ENCODE peak calls at places on chromosomes 2 and 18, in six cellular contexts. Q, M, I, Y, L and E are unnamed samples.

GRCh38 chr2:60899892-60900249 is 18.5 kb downstream of the REL start:
- DNase-seq in Q (no peak), L (no peak), I (no peak), Y (no peak), M (no peak), E (no peak)

GRCh38 chr18:51879329-51879728 is 460.7 kb upstream of the DCC start:
- DNase-seq in Q (no peak), Y (no peak), L (no peak), M (no peak), I (no peak), E (no peak)

GRCh38 chr2:160213511-160213910 is 13.4 kb upstream of the ITGB6 start:
- DNase-seq in L (no peak), I (no peak), Y (no peak), Q (no peak), M (no peak), E (no peak)

GRCh38 chr2:131493199-131494018 is 1.2 kb upstream of the MZT2A start:
- DNase-seq in Q (no peak), Y (no peak), M (no peak), I (no peak), L (no peak), E (no peak)

GRCh38 chr2:239392072-239392357 is 8.8 kb downstream of the HDAC4 start:
- DNase-seq in I (no peak), L (no peak), Q (no peak), Y (no peak), M (no peak), E (no peak)

GRCh38 chr2:64063924-64064331 is 44.7 kb upstream of the VPS54 start:
- DNase-seq in I (no peak), Y (no peak), Q (no peak), L (no peak), M (no peak), E (no peak)

GRCh38 chr2:28753043-28753683 is 1.5 kb downstream of the PPP1CB start:
- DNase-seq in Y (no peak), M (peak), L (peak), I (no peak), Q (no peak), E (peak)

GRCh38 chr2:171160119-171160629 is 519 bp downstream of the TLK1 start:
- DNase-seq in Y (peak), I (peak), Q (peak), M (peak), L (peak), E (peak)

GRCh38 chr18:62715829-62716678 is 713 bp downstream of the PHLPP1 start:
- DNase-seq in I (peak), L (peak), M (peak), Q (no peak), Y (peak), E (peak)

GRCh38 chr2:68737717-68738116 is 3.1 kb downstream of the ARHGAP25 start:
- DNase-seq in I (no peak), M (no peak), L (no peak), Y (no peak), Q (no peak), E (peak)

GRCh38 chr2:23530909-23531276 is 145.9 kb downstream of the KLHL29 start:
- DNase-seq in L (no peak), M (no peak), Y (no peak), I (no peak), Q (no peak), E (no peak)

GRCh38 chr18:74342416-74343043 is 26.9 kb downstream of the C18orf63 start:
- DNase-seq in M (no peak), Y (no peak), I (no peak), L (no peak), Q (no peak), E (no peak)

GRCh38 chr2:113672297-113672696 is 45.2 kb downstream of the RABL2A start:
- DNase-seq in M (no peak), Q (no peak), Y (no peak), I (no peak), L (no peak), E (no peak)

GRCh38 chr2:1855150-1855549 is 110.8 kb upstream of the PXDN start:
- DNase-seq in I (no peak), Y (no peak), L (no peak), Q (no peak), M (no peak), E (no peak)

GRCh38 chr2:195535911-195536522 is 121.0 kb upstream of the SLC39A10 start:
- DNase-seq in L (no peak), M (no peak), I (no peak), Q (no peak), Y (peak), E (peak)

GRCh38 chr18:45386256-45386655 is 229.0 kb upstream of the SLC14A2 start:
- DNase-seq in Q (no peak), I (peak), L (no peak), M (peak), Y (no peak), E (no peak)

GRCh38 chr2:148391324-148391723 is 253.2 kb upstream of the EPC2 start:
- DNase-seq in L (no peak), Q (no peak), I (no peak), M (no peak), Y (no peak), E (no peak)

GRCh38 chr2:31097962-31098361 is 40.3 kb downstream of the GALNT14 start:
- DNase-seq in L (no peak), Y (no peak), Q (no peak), M (no peak), I (no peak), E (no peak)

GRCh38 chr2:21161122-21161521 is 37.4 kb downstream of the TDRD15 start:
- DNase-seq in Q (no peak), Y (no peak), I (no peak), L (no peak), M (no peak), E (no peak)

GRCh38 chr18:48639772-48640432 is 101.1 kb downstream of the CTIF start:
- DNase-seq in I (no peak), Y (no peak), M (no peak), L (no peak), Q (no peak), E (no peak)

GRCh38 chr2:86081724-86082123 is 24.0 kb downstream of the POLR1A start:
- DNase-seq in I (no peak), Y (no peak), L (no peak), M (no peak), Q (no peak), E (no peak)

GRCh38 chr2:42008241-42008911 is 39.4 kb upstream of the PKDCC start:
- DNase-seq in I (no peak), L (no peak), Q (no peak), Y (no peak), M (peak), E (no peak)

GRCh38 chr2:103860016-103860415 is 993.9 kb upstream of the POU3F3 start:
- DNase-seq in Q (no peak), M (no peak), Y (no peak), I (no peak), L (no peak), E (no peak)

GRCh38 chr2:85648619-85649018 is 19.4 kb downstream of the SFTPB start:
- DNase-seq in M (peak), I (no peak), Q (no peak), Y (no peak), L (no peak), E (no peak)

GRCh38 chr2:19114754-19115231 is 243.6 kb downstream of the OSR1 start:
- DNase-seq in Q (no peak), I (no peak), Y (no peak), M (no peak), L (no peak), E (no peak)

GRCh38 chr18:25350561-25351201 is 1.3 kb downstream of the ZNF521 start:
- DNase-seq in M (peak), Y (no peak), I (peak), L (peak), Q (no peak), E (no peak)

GRCh38 chr2:2839393-2840096 is 508.5 kb upstream of the MYT1L start:
- DNase-seq in Y (no peak), Q (no peak), L (no peak), M (no peak), I (no peak), E (no peak)

GRCh38 chr2:4168834-4169233 is 465.5 kb downstream of the DCDC2C start:
- DNase-seq in L (no peak), Y (no peak), M (no peak), Q (no peak), I (no peak), E (no peak)

GRCh38 chr18:58800582-58800981 is 64.1 kb upstream of the ZNF532 start:
- DNase-seq in L (no peak), M (no peak), Y (no peak), Q (no peak), I (no peak), E (no peak)

GRCh38 chr2:235605306-235605998 is 111.6 kb downstream of the AGAP1 start:
- DNase-seq in L (peak), I (no peak), Y (no peak), Q (peak), M (no peak), E (no peak)

GRCh38 chr2:71581015-71581414 is 127.7 kb downstream of the DYSF start:
- DNase-seq in M (no peak), I (no peak), Y (no peak), Q (no peak), L (peak), E (no peak)

GRCh38 chr2:144364988-144365738 is 154.8 kb downstream of the ZEB2 start:
- DNase-seq in Q (no peak), L (no peak), Y (no peak), M (no peak), I (no peak), E (no peak)

GRCh38 chr2:134583462-134583861 is 135.3 kb downstream of the TMEM163 start:
- DNase-seq in Q (no peak), M (no peak), L (no peak), Y (no peak), I (no peak), E (no peak)

GRCh38 chr2:58660046-58660445 is 418.9 kb upstream of the FANCL start:
- DNase-seq in L (no peak), Y (no peak), Q (no peak), I (no peak), M (no peak), E (no peak)

GRCh38 chr2:167292430-167293171 is 404.3 kb downstream of the XIRP2 start:
- DNase-seq in Y (no peak), I (peak), L (peak), M (peak), Q (peak), E (no peak)